ENCODE peak calls at places on chromosomes 3 and 15, in four cellular contexts. V, R, U and E are unnamed samples.

GRCh38 chr15:67097893-67098740 is 32.7 kb downstream of the SMAD3 start:
- DNase-seq in V (peak; percentile 52), U (peak; percentile 68), R (no peak), E (no peak)

GRCh38 chr15:45457641-45458539 is 64.7 kb downstream of the SLC30A4 start:
- DNase-seq in U (peak; percentile 67), R (peak; percentile 69), V (peak; percentile 77), E (peak; percentile 84)

GRCh38 chr3:181772166-181772565 is 60.4 kb downstream of the SOX2 start:
- DNase-seq in U (no peak), V (no peak), R (no peak), E (no peak)

GRCh38 chr3:52289747-52290595 is 2.3 kb downstream of the GLYCTK start:
- DNase-seq in U (no peak), R (no peak), V (no peak), E (no peak)

GRCh38 chr15:100849021-100849831 is 30.4 kb upstream of the ALDH1A3 start:
- DNase-seq in R (no peak), V (peak; percentile 41), U (peak; percentile 37), E (peak; percentile 40)

GRCh38 chr3:155744091-155744625 is 713 bp downstream of the PLCH1 start:
- DNase-seq in V (peak; percentile 4), R (no peak), U (peak; percentile 80), E (peak; percentile 96)

GRCh38 chr15:23038741-23039150 is 623 bp downstream of the TUBGCP5 start:
- DNase-seq in R (no peak), U (no peak), V (peak; percentile 53), E (no peak)

GRCh38 chr15:99476413-99477222 is 89.2 kb upstream of the MEF2A start:
- DNase-seq in V (peak; percentile 100), R (no peak), U (no peak), E (no peak)

GRCh38 chr3:4696266-4696665 is 203.1 kb downstream of the ITPR1 start:
- DNase-seq in U (no peak), V (no peak), R (no peak), E (no peak)

GRCh38 chr15:72503147-72503546 is 29.0 kb downstream of the ARIH1 start:
- DNase-seq in V (no peak), U (no peak), R (no peak), E (no peak)

GRCh38 chr3:69809076-69809835 is 70.0 kb downstream of the MITF start:
- DNase-seq in R (no peak), V (peak; percentile 41), U (no peak), E (no peak)

GRCh38 chr3:13217736-13218540 is 144.7 kb upstream of the IQSEC1 start:
- DNase-seq in R (no peak), U (no peak), V (peak; percentile 20), E (no peak)

GRCh38 chr3:196757876-196758739 is 18.5 kb downstream of the PAK2 start:
- DNase-seq in U (no peak), R (no peak), V (peak; percentile 89), E (no peak)

DNA sequence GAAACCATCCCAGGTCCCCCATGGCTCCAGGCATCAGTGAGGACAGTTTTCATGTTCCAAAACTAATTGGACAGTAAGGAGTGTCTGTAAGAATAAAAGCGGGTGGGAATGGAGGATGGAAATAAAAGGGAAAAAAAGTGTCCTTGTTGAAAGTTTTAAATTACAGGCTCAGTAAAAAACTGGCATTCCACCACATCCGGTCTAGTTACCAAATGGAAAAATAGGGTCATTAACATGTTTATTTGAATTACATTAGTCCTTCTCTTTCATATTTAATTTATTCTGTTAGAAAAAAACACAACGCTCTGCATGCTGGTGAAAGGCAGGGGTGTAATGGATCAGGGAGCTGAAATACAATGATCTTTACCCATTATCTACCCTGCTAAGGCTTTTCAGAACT is 117.5 kb downstream of the TIGIT start:
- DNase-seq in V (peak; percentile 59), U (no peak), R (no peak), E (no peak)
- H3K4me3 ChIP-seq in V (no peak overlapping the region), U (no peak overlapping the region), R (no peak overlapping the region), E (no peak overlapping the region)

DNA sequence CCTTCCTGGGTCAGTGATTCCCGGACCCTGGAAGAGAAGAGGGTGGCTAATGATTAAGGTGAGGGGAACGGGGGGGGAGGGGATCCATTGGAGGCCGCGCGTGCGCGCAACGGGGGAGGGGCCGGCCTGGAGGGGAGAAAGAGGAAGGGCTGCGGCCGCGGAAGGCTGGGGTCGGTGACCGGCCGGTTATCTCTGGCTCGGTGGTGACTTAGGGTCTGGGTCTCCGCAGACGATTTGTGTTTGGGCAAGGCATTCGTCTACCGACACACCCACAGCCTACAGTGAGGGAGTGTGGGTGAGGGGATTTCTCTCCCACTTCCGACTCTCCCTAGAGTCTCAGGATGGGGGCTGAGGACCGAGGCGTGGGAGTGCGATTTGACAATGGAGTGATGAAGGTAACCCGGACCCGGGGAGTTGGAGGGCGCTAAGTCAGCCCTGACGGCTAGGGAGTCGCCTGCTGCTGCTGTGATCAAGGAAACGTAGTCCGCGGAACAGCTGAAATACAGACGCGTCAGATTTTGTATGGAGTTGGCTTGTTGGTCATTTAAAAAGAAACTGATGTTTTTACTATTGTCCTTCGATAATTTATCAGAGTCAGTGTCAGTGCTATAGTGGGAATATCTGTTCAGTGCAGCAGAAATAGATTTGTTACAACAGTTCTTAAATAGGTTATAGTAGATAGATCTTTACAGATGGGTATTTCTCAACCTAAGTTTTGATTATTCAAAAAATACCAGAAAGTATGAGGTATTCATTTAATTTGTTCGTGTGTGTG is 735 bp downstream of the RNF111 start:
- DNase-seq in R (no peak), U (peak; percentile 88), V (peak; percentile 28), E (peak; percentile 19)
- TF ChIP-seq RAD21 in R (no peak), U (no peak), V (no peak), E (no peak)

GRCh38 chr15:41650806-41651205 is 9.4 kb upstream of the MGA start:
- DNase-seq in R (no peak), U (no peak), V (no peak), E (no peak)
- TF ChIP-seq CHD1 in R (no peak), U (no peak), V (no peak), E (no peak)

DNA sequence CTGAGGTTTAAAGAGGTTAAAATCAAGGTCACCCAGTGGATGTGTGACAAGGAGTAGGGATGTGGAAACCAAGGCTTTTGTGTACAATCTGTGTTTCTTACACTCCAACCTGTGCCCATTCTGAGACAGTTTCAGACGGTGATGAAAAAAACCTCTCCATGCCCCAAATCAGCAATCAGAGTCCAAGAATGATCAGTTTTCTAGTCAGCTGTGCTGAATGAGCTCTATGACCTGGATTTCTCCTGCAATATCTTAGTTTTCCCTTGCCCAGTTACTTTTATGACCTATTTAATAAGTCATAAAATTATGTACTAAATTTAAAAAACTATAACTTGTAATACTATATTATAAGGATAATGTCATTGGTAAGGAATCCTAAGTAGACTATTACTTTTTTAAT is 37.5 kb upstream of the CBLB start:
- DNase-seq in V (no peak), U (no peak), R (no peak), E (no peak)
- H3K4me3 ChIP-seq in V (no peak overlapping the region), U (no peak overlapping the region), R (no peak overlapping the region), E (no peak overlapping the region)

DNA sequence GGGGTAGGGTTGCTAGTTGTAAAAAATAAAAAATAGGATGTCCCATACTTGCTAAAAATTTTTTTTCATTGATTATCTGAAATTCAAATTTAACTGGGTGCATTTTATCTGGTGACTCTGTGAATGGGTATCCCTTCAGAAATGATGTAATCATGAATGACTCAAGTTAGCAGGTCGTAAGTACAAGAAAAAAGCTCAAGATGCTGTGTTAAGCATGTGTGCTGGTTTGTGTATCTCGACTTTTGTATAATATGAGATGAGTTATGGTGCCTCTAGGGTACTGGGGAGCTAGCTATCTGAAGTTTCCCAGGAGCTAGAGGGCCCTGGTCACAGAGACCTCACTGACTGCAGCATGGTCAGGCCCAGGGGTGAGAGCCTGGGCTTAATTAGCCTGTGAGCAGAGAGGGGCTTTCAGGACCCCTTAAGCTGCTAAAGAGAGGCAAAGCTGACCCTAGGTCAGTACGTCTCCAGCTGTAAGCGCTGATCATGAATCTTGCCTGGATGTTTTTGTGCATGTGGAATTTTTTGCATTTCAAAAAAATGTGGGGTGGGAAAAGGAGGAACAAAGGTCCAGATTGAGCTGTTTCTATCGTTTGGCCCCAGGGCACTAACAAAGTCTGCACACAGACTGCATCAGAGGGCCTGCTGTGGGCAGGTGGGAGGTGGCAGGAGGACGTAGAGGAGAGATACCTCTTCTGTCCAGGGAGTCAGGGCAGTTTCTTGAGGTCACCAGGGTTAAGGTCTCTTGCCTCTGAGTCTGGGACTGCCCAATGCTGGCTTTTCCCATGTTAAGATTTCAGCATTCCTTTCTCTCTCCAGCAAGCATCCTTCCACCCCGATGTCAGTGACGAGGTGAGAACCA is 233.2 kb upstream of the TPM1 start:
- DNase-seq in V (peak; percentile 88), R (no peak), U (no peak), E (no peak)
- TF ChIP-seq RAD21 in V (no peak), R (no peak), U (no peak), E (no peak)

DNA sequence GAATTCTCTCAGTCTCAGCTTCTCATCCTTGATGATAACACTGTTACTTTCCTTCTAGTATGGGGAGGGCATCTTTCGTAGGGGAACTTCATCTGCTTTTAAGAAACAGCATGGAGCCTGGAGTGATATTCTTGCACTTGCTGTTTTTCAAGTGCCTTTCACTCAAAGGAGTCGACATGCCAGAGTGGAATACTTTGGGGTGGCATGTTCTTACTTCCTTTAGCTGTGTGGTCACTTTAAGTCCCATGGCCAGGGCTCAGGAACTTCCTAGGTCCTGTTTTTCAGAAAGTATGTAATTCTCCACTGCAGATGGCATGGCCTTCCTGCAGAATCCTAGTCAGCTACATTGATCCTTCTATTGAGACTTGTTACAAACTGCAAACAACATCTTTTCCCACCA is 28.1 kb upstream of the CDCP1 start:
- DNase-seq in R (no peak), U (no peak), V (no peak), E (no peak)
- TF ChIP-seq CHD1 in R (no peak), U (no peak), V (no peak), E (no peak)

GRCh38 chr3:120909602-120909878 is 1.5 kb downstream of the STXBP5L start:
- DNase-seq in U (no peak), V (no peak), R (no peak), E (no peak)
- H3K4me3 ChIP-seq in U (no peak overlapping the region), V (no peak overlapping the region), R (no peak overlapping the region), E (peak overlapping the region; percentile 66)